ENCODE peak calls at places on chromosome 10, in nine cellular contexts. F is effector CD4-positive, alpha-beta T cell; Y is fibroblast of the conjunctiva; J is RCC 7860; T is heart right ventricle; G is lower lobe of right lung; I is aorta; D is KBM-7; R is GM04504. U is an unnamed sample.

GRCh38 chr10:124464028-124464751 is 2.6 kb downstream of the LHPP start:
- DNase-seq in Y (no peak), F (no peak), T (no peak), R (no peak), G (no peak), D (no peak), J (no peak), I (no peak), U (no peak)

GRCh38 chr10:9009505-9009904 is 955.0 kb downstream of the GATA3 start:
- DNase-seq in R (no peak), T (no peak), G (no peak), D (no peak), F (no peak), I (no peak), Y (no peak), J (no peak), U (no peak)

GRCh38 chr10:36256905-36257304 is 614.8 kb upstream of the FZD8 start:
- DNase-seq in I (no peak), T (no peak), J (no peak), Y (no peak), F (no peak), D (no peak), R (peak; percentile 17), G (no peak), U (no peak)

GRCh38 chr10:110426294-110427153 is 71.2 kb upstream of the DUSP5 start:
- DNase-seq in Y (peak; percentile 78), T (no peak), G (no peak), D (no peak), J (peak; percentile 47), R (peak; percentile 23), I (no peak), F (no peak), U (no peak)

GRCh38 chr10:29828978-29829377 is 194.2 kb upstream of the SVIL start:
- DNase-seq in J (no peak), Y (no peak), F (no peak), T (no peak), R (no peak), I (no peak), D (peak; percentile 56), G (no peak), U (no peak)

GRCh38 chr10:91907914-91908357 is 1.4 kb downstream of the FGFBP3 start:
- DNase-seq in T (no peak), I (peak; percentile 55), J (no peak), F (no peak), R (no peak), D (no peak), G (no peak), Y (no peak), U (peak; percentile 27)

GRCh38 chr10:58970160-58970915 is 206.1 kb upstream of the PHYHIPL start:
- DNase-seq in Y (no peak), J (no peak), G (no peak), T (no peak), I (no peak), R (no peak), D (no peak), F (no peak), U (no peak)

GRCh38 chr10:24756283-24756682 is 32.6 kb upstream of the ARHGAP21 start:
- DNase-seq in F (no peak), G (no peak), R (no peak), D (no peak), J (no peak), Y (no peak), T (no peak), I (no peak), U (no peak)

GRCh38 chr10:10660054-10660453 is 357.6 kb upstream of the CELF2 start:
- DNase-seq in F (no peak), I (no peak), D (no peak), T (no peak), J (no peak), R (no peak), G (no peak), Y (no peak), U (no peak)

GRCh38 chr10:7291487-7292113 is 119.2 kb downstream of the SFMBT2 start:
- DNase-seq in D (no peak), J (no peak), F (no peak), I (no peak), Y (no peak), T (no peak), R (no peak), G (no peak), U (no peak)

GRCh38 chr10:14954934-14955333 is 1.0 kb upstream of the DCLRE1C start:
- DNase-seq in G (no peak), I (no peak), J (no peak), T (no peak), Y (no peak), D (no peak), F (no peak), R (no peak), U (no peak)

GRCh38 chr10:34240031-34240430 is 575.1 kb downstream of the PARD3 start:
- DNase-seq in G (no peak), T (no peak), D (no peak), R (no peak), Y (peak; percentile 22), F (no peak), J (no peak), I (no peak), U (no peak)

GRCh38 chr10:101397140-101397539 is 43.2 kb downstream of the BTRC start:
- DNase-seq in D (peak; percentile 41), T (no peak), R (peak; percentile 29), F (peak; percentile 32), I (no peak), Y (peak; percentile 70), J (peak; percentile 53), G (no peak), U (no peak)

GRCh38 chr10:129761981-129762956 is 201.8 kb downstream of the EBF3 start:
- DNase-seq in I (no peak), T (no peak), D (no peak), F (no peak), R (no peak), G (peak; percentile 26), J (no peak), Y (no peak), U (no peak)

GRCh38 chr10:124532106-124532641 is 70.6 kb downstream of the LHPP start:
- DNase-seq in G (no peak), D (peak; percentile 46), Y (no peak), J (no peak), F (no peak), R (no peak), T (no peak), I (no peak), U (peak; percentile 15)

GRCh38 chr10:29297678-29298077 is 8.8 kb downstream of the LYZL1 start:
- DNase-seq in G (no peak), Y (no peak), T (no peak), R (no peak), I (no peak), F (no peak), D (no peak), J (no peak), U (no peak)

GRCh38 chr10:104331208-104331838 is 6.9 kb downstream of the ITPRIP start:
- DNase-seq in T (no peak), R (no peak), Y (no peak), J (peak; percentile 55), D (no peak), I (no peak), F (no peak), G (no peak), U (no peak)

GRCh38 chr10:78516236-78516635 is 482.6 kb downstream of the RPS24 start:
- DNase-seq in Y (no peak), D (no peak), R (no peak), G (no peak), J (no peak), F (no peak), I (no peak), T (no peak), U (no peak)

GRCh38 chr10:44195120-44196007 is 189.5 kb downstream of the CXCL12 start:
- DNase-seq in F (no peak), G (no peak), T (peak; percentile 55), Y (peak; percentile 85), I (peak; percentile 90), R (peak; percentile 87), D (no peak), J (peak; percentile 77), U (no peak)

GRCh38 chr10:77867124-77867715 is 59.3 kb downstream of the DLG5 start:
- DNase-seq in F (no peak), I (no peak), G (no peak), J (no peak), Y (no peak), D (no peak), R (no peak), T (no peak), U (no peak)